ENCODE peak calls at places on chromosomes 4 and X, in ten cellular contexts. E is T-helper 1 cell; O is nephron progenitor cell; Z is ecto neural progenitor cell; G is activated T-cell treated with anti-CD3 and anti-CD28 coated beads for 1 hour; K is kidney glomerular epithelial cell; A is mesothelial cell of epicardium; I is activated naive CD8-positive, alpha-beta T cell treated with anti-CD3 and anti-CD28 coated beads for 36 hours; F is activated naive CD4-positive, alpha-beta T cell; R is stimulated activated naive B cell treated with anti-CD40 and anti-IgM and Interleukin-4, amounts not matched to agents 10 μg/mL and 1 μg/mL and 100 μg/mL, for 72 hours. W is an unnamed sample.

GRCh38 chrX:108437789-108438623 is at the start of gene COL4A6:
- DNase-seq in E (no peak), O (peak; percentile 82), Z (peak; percentile 78), G (no peak), K (peak; percentile 34), A (peak; percentile 26), I (no peak), F (no peak), R (no peak), W (peak; percentile 72)

GRCh38 chr4:71095141-71095939 is 101.9 kb downstream of the DCK start:
- DNase-seq in E (no peak), O (no peak), Z (no peak), G (no peak), K (no peak), A (no peak), I (no peak), F (no peak), R (no peak), W (no peak)

GRCh38 chr4:9765091-9765490 is 16.3 kb upstream of the DRD5 start:
- DNase-seq in E (no peak), O (peak; percentile 25), Z (peak; percentile 57), G (no peak), K (no peak), A (no peak), I (peak; percentile 15), F (no peak), R (peak; percentile 6), W (no peak)

GRCh38 chrX:117274943-117275342 is 812.2 kb upstream of the CT83 start:
- DNase-seq in E (no peak), O (no peak), Z (no peak), G (no peak), K (no peak), A (no peak), I (no peak), F (no peak), R (no peak), W (no peak)

GRCh38 chr4:186699298-186699697 is 24.4 kb downstream of the FAT1 start:
- DNase-seq in E (no peak), O (no peak), Z (no peak), G (no peak), K (no peak), A (no peak), I (no peak), F (no peak), R (no peak), W (no peak)

GRCh38 chrX:2614911-2615310 is 76.2 kb upstream of the CD99 start:
- DNase-seq in E (no peak), O (no peak), Z (no peak), G (no peak), K (no peak), A (no peak), I (no peak), F (no peak), R (no peak), W (no peak)

GRCh38 chr4:122602277-122603142 is 18.4 kb downstream of the IL21 start:
- DNase-seq in E (no peak), O (no peak), Z (no peak), G (no peak), K (peak; percentile 60), A (no peak), I (no peak), F (no peak), R (no peak), W (peak; percentile 11)

GRCh38 chr4:140691369-140691768 is 64.8 kb downstream of the TBC1D9 start:
- DNase-seq in E (no peak), O (no peak), Z (no peak), G (no peak), K (peak; percentile 2), A (no peak), I (no peak), F (no peak), R (no peak), W (peak; percentile 42)

GRCh38 chrX:151393514-151393913 is 3.5 kb upstream of the VMA21 start:
- DNase-seq in E (peak; percentile 51), O (no peak), Z (peak; percentile 50), G (peak; percentile 23), K (no peak), A (no peak), I (peak; percentile 59), F (peak; percentile 15), R (no peak), W (no peak)

GRCh38 chrX:154546354-154547244 is at the start of gene G6PD:
- DNase-seq in E (peak; percentile 73), O (peak; percentile 78), Z (peak; percentile 85), G (peak; percentile 71), K (no peak), A (peak; percentile 58), I (peak; percentile 86), F (peak; percentile 84), R (peak; percentile 74), W (peak; percentile 55)

GRCh38 chr4:3366893-3367775 is 74.3 kb downstream of the RGS12 start:
- DNase-seq in E (no peak), O (no peak), Z (peak; percentile 56), G (no peak), K (no peak), A (no peak), I (no peak), F (no peak), R (no peak), W (no peak)

GRCh38 chr4:37765741-37766140 is 60.7 kb upstream of the PGM2 start:
- DNase-seq in E (no peak), O (no peak), Z (no peak), G (no peak), K (no peak), A (no peak), I (no peak), F (no peak), R (no peak), W (no peak)

GRCh38 chr4:152437561-152437960 is 98.3 kb downstream of the FBXW7 start:
- DNase-seq in E (no peak), O (no peak), Z (no peak), G (no peak), K (no peak), A (no peak), I (no peak), F (no peak), R (no peak), W (no peak)

GRCh38 chr4:1825326-1825725 is 30.6 kb downstream of the LETM1 start:
- DNase-seq in E (no peak), O (no peak), Z (no peak), G (no peak), K (no peak), A (no peak), I (no peak), F (no peak), R (no peak), W (no peak)

GRCh38 chr4:185018834-185019450 is 652 bp downstream of the HELT start:
- DNase-seq in E (no peak), O (peak; percentile 18), Z (no peak), G (no peak), K (no peak), A (no peak), I (no peak), F (no peak), R (no peak), W (no peak)

GRCh38 chr4:181952478-181952877 is 290.7 kb upstream of the TENM3 start:
- DNase-seq in E (no peak), O (no peak), Z (no peak), G (no peak), K (peak; percentile 85), A (no peak), I (no peak), F (no peak), R (no peak), W (no peak)

GRCh38 chr4:6332042-6332668 is 62.5 kb downstream of the WFS1 start:
- DNase-seq in E (no peak), O (peak; percentile 72), Z (peak; percentile 78), G (no peak), K (no peak), A (no peak), I (no peak), F (no peak), R (no peak), W (peak; percentile 70)

GRCh38 chrX:81957900-81958545 is 756.1 kb downstream of the SH3BGRL start:
- DNase-seq in E (no peak), O (no peak), Z (no peak), G (no peak), K (no peak), A (no peak), I (no peak), F (no peak), R (no peak), W (peak; percentile 6)

GRCh38 chr4:70885174-70885573 is 17.0 kb upstream of the MOB1B start:
- DNase-seq in E (no peak), O (no peak), Z (no peak), G (no peak), K (no peak), A (no peak), I (no peak), F (no peak), R (no peak), W (no peak)

GRCh38 chr4:156958276-156959074 is 13.1 kb downstream of the PDGFC start:
- DNase-seq in E (no peak), O (no peak), Z (no peak), G (no peak), K (no peak), A (no peak), I (no peak), F (no peak), R (no peak), W (no peak)